ENCODE peak calls at places on chromosome 1, in six cellular contexts. One of them, this sample, is unnamed.
A peak's percentile ranks its signal among the peaks of the same experiment; 100 is the strongest.

GRCh38 chr1:226643167-226643566 is 94.6 kb downstream of the STUM start:
- DNase-seq in IMR-90: peak; percentile 81
- DNase-seq in H9: no peak
- DNase-seq in neuronal stem cell: no peak
- DNase-seq in H1: no peak
- DNase-seq in trophoblast cell: peak; percentile 13
- DNase-seq in this sample: peak; percentile 73

GRCh38 chr1:225933072-225933471 is 7.9 kb downstream of the LEFTY2 start:
- DNase-seq in IMR-90: peak; percentile 85
- DNase-seq in H9: no peak
- DNase-seq in neuronal stem cell: no peak
- DNase-seq in H1: no peak
- DNase-seq in trophoblast cell: no peak
- DNase-seq in this sample: peak; percentile 42

GRCh38 chr1:16139473-16139962 is 16.4 kb downstream of the EPHA2 start:
- DNase-seq in IMR-90: peak; percentile 85
- DNase-seq in H9: no peak
- DNase-seq in neuronal stem cell: no peak
- DNase-seq in H1: no peak
- DNase-seq in trophoblast cell: no peak
- DNase-seq in this sample: peak; percentile 91

GRCh38 chr1:119713039-119713537 is 1.4 kb downstream of the PHGDH start:
- DNase-seq in IMR-90: peak; percentile 31
- DNase-seq in H9: peak; percentile 39
- DNase-seq in neuronal stem cell: peak; percentile 20
- DNase-seq in H1: no peak
- DNase-seq in trophoblast cell: peak; percentile 59
- DNase-seq in this sample: peak; percentile 61

GRCh38 chr1:11318982-11319381 is 46.0 kb downstream of the UBIAD1 start:
- DNase-seq in IMR-90: no peak
- DNase-seq in H9: peak; percentile 60
- DNase-seq in neuronal stem cell: no peak
- DNase-seq in H1: no peak
- DNase-seq in trophoblast cell: no peak
- DNase-seq in this sample: no peak

GRCh38 chr1:37096523-37096922 is 62.2 kb upstream of the GRIK3 start:
- DNase-seq in IMR-90: no peak
- DNase-seq in H9: peak; percentile 73
- DNase-seq in neuronal stem cell: no peak
- DNase-seq in H1: peak; percentile 38
- DNase-seq in trophoblast cell: peak; percentile 6
- DNase-seq in this sample: no peak

GRCh38 chr1:17053071-17053684 is 654 bp downstream of the SDHB start:
- DNase-seq in IMR-90: no peak
- DNase-seq in H9: no peak
- DNase-seq in neuronal stem cell: no peak
- DNase-seq in H1: no peak
- DNase-seq in trophoblast cell: no peak
- DNase-seq in this sample: no peak

GRCh38 chr1:9294440-9294773 is 1.7 kb downstream of the SPSB1 start:
- DNase-seq in IMR-90: peak; percentile 96
- DNase-seq in H9: no peak
- DNase-seq in neuronal stem cell: no peak
- DNase-seq in H1: no peak
- DNase-seq in trophoblast cell: no peak
- DNase-seq in this sample: peak; percentile 88

GRCh38 chr1:187744665-187745064 is 915.9 kb downstream of the PLA2G4A start:
- DNase-seq in IMR-90: no peak
- DNase-seq in H9: no peak
- DNase-seq in neuronal stem cell: no peak
- DNase-seq in H1: no peak
- DNase-seq in trophoblast cell: no peak
- DNase-seq in this sample: no peak

GRCh38 chr1:203491664-203492485 is 2.1 kb upstream of the OPTC start:
- DNase-seq in IMR-90: no peak
- DNase-seq in H9: no peak
- DNase-seq in neuronal stem cell: no peak
- DNase-seq in H1: no peak
- DNase-seq in trophoblast cell: no peak
- DNase-seq in this sample: no peak

GRCh38 chr1:2880086-2880485 is 78.6 kb upstream of the TTC34 start:
- DNase-seq in IMR-90: no peak
- DNase-seq in H9: no peak
- DNase-seq in neuronal stem cell: no peak
- DNase-seq in H1: no peak
- DNase-seq in trophoblast cell: no peak
- DNase-seq in this sample: no peak

GRCh38 chr1:109040627-109041613 is 982 bp downstream of the WDR47 start:
- DNase-seq in IMR-90: no peak
- DNase-seq in H9: peak; percentile 38
- DNase-seq in neuronal stem cell: peak; percentile 39
- DNase-seq in H1: no peak
- DNase-seq in trophoblast cell: peak; percentile 17
- DNase-seq in this sample: peak; percentile 48

GRCh38 chr1:12181568-12181967 is 14.8 kb downstream of the TNFRSF1B start:
- DNase-seq in IMR-90: no peak
- DNase-seq in H9: no peak
- DNase-seq in neuronal stem cell: no peak
- DNase-seq in H1: no peak
- DNase-seq in trophoblast cell: no peak
- DNase-seq in this sample: no peak

GRCh38 chr1:201673912-201674311 is 135.0 kb downstream of the NAV1 start:
- DNase-seq in IMR-90: no peak
- DNase-seq in H9: no peak
- DNase-seq in neuronal stem cell: no peak
- DNase-seq in H1: no peak
- DNase-seq in trophoblast cell: no peak
- DNase-seq in this sample: no peak

GRCh38 chr1:184370850-184371249 is 16.0 kb upstream of the C1orf21 start:
- DNase-seq in IMR-90: no peak
- DNase-seq in H9: no peak
- DNase-seq in neuronal stem cell: no peak
- DNase-seq in H1: no peak
- DNase-seq in trophoblast cell: no peak
- DNase-seq in this sample: no peak

GRCh38 chr1:162366671-162367070 is 10.0 kb downstream of the SPATA46 start:
- DNase-seq in IMR-90: no peak
- DNase-seq in H9: no peak
- DNase-seq in neuronal stem cell: no peak
- DNase-seq in H1: no peak
- DNase-seq in trophoblast cell: peak; percentile 59
- DNase-seq in this sample: no peak

GRCh38 chr1:8082945-8083344 is 56.8 kb upstream of the ERRFI1 start:
- DNase-seq in IMR-90: peak; percentile 84
- DNase-seq in H9: no peak
- DNase-seq in neuronal stem cell: no peak
- DNase-seq in H1: no peak
- DNase-seq in trophoblast cell: no peak
- DNase-seq in this sample: peak; percentile 92

GRCh38 chr1:28129150-28129549 is 40.7 kb upstream of the EYA3 start:
- DNase-seq in IMR-90: peak; percentile 82
- DNase-seq in H9: no peak
- DNase-seq in neuronal stem cell: no peak
- DNase-seq in H1: no peak
- DNase-seq in trophoblast cell: no peak
- DNase-seq in this sample: peak; percentile 43

GRCh38 chr1:19597463-19598309 is 46.4 kb upstream of the NBL1 start:
- DNase-seq in IMR-90: peak; percentile 47
- DNase-seq in H9: no peak
- DNase-seq in neuronal stem cell: no peak
- DNase-seq in H1: no peak
- DNase-seq in trophoblast cell: peak; percentile 51
- DNase-seq in this sample: peak; percentile 77

GRCh38 chr1:194297999-194298598 is 1111.7 kb upstream of the B3GALT2 start:
- DNase-seq in IMR-90: peak; percentile 1
- DNase-seq in H9: no peak
- DNase-seq in neuronal stem cell: no peak
- DNase-seq in H1: no peak
- DNase-seq in trophoblast cell: no peak
- DNase-seq in this sample: no peak
- H2BK120ac ChIP-seq in IMR-90: peak overlapping the region; percentile 26
- H2BK120ac ChIP-seq in H9: no peak overlapping the region
- H2BK120ac ChIP-seq in neuronal stem cell: no peak overlapping the region
- H2BK120ac ChIP-seq in H1: no peak overlapping the region
- H2BK120ac ChIP-seq in trophoblast cell: no peak overlapping the region
- H2BK120ac ChIP-seq in this sample: no peak overlapping the region

GRCh38 chr1:25095635-25096200 is 136.6 kb downstream of the SYF2 start:
- DNase-seq in IMR-90: no peak
- DNase-seq in H9: no peak
- DNase-seq in neuronal stem cell: no peak
- DNase-seq in H1: no peak
- DNase-seq in trophoblast cell: no peak
- DNase-seq in this sample: no peak

GRCh38 chr1:25099343-25099951 is 132.9 kb downstream of the SYF2 start:
- DNase-seq in IMR-90: no peak
- DNase-seq in H9: no peak
- DNase-seq in neuronal stem cell: no peak
- DNase-seq in H1: no peak
- DNase-seq in trophoblast cell: peak; percentile 16
- DNase-seq in this sample: peak; percentile 40

GRCh38 chr1:25100151-25100841 is 132.0 kb downstream of the SYF2 start:
- DNase-seq in IMR-90: no peak
- DNase-seq in H9: no peak
- DNase-seq in neuronal stem cell: no peak
- DNase-seq in H1: no peak
- DNase-seq in trophoblast cell: no peak
- DNase-seq in this sample: no peak

GRCh38 chr1:25096307-25097150 is 135.8 kb downstream of the SYF2 start:
- DNase-seq in IMR-90: no peak
- DNase-seq in H9: no peak
- DNase-seq in neuronal stem cell: no peak
- DNase-seq in H1: no peak
- DNase-seq in trophoblast cell: peak; percentile 63
- DNase-seq in this sample: no peak

GRCh38 chr1:25098717-25099116 is 133.6 kb downstream of the SYF2 start:
- DNase-seq in IMR-90: no peak
- DNase-seq in H9: no peak
- DNase-seq in neuronal stem cell: no peak
- DNase-seq in H1: no peak
- DNase-seq in trophoblast cell: no peak
- DNase-seq in this sample: no peak
- H3K14ac ChIP-seq in IMR-90: no peak overlapping the region
- H3K14ac ChIP-seq in H9: no peak overlapping the region
- H3K14ac ChIP-seq in neuronal stem cell: no peak overlapping the region
- H3K14ac ChIP-seq in H1: no peak overlapping the region
- H3K14ac ChIP-seq in trophoblast cell: no peak overlapping the region
- H3K14ac ChIP-seq in this sample: no peak overlapping the region

GRCh38 chr1:230163719-230164118 is 96.7 kb downstream of the GALNT2 start:
- DNase-seq in IMR-90: no peak
- DNase-seq in H9: peak; percentile 17
- DNase-seq in neuronal stem cell: no peak
- DNase-seq in H1: no peak
- DNase-seq in trophoblast cell: no peak
- DNase-seq in this sample: no peak
- H3K9ac ChIP-seq in IMR-90: no peak overlapping the region
- H3K9ac ChIP-seq in H9: no peak overlapping the region
- H3K9ac ChIP-seq in neuronal stem cell: no peak overlapping the region
- H3K9ac ChIP-seq in H1: no peak overlapping the region
- H3K9ac ChIP-seq in trophoblast cell: no peak overlapping the region
- H3K9ac ChIP-seq in this sample: peak overlapping the region; percentile 68

GRCh38 chr1:234725177-234726132 is 115.5 kb upstream of the IRF2BP2 start:
- DNase-seq in IMR-90: no peak
- DNase-seq in H9: no peak
- DNase-seq in neuronal stem cell: no peak
- DNase-seq in H1: no peak
- DNase-seq in trophoblast cell: no peak
- DNase-seq in this sample: no peak
- H2BK120ac ChIP-seq in IMR-90: peak overlapping the region; percentile 98
- H2BK120ac ChIP-seq in H9: no peak overlapping the region
- H2BK120ac ChIP-seq in neuronal stem cell: no peak overlapping the region
- H2BK120ac ChIP-seq in H1: no peak overlapping the region
- H2BK120ac ChIP-seq in trophoblast cell: peak overlapping the region; percentile 99
- H2BK120ac ChIP-seq in this sample: peak overlapping the region; percentile 94

GRCh38 chr1:214074477-214074876 is 86.7 kb downstream of the PROX1 start:
- DNase-seq in IMR-90: no peak
- DNase-seq in H9: no peak
- DNase-seq in neuronal stem cell: no peak
- DNase-seq in H1: no peak
- DNase-seq in trophoblast cell: no peak
- DNase-seq in this sample: no peak

GRCh38 chr1:214075305-214076003 is 87.7 kb downstream of the PROX1 start:
- DNase-seq in IMR-90: no peak
- DNase-seq in H9: no peak
- DNase-seq in neuronal stem cell: no peak
- DNase-seq in H1: no peak
- DNase-seq in trophoblast cell: no peak
- DNase-seq in this sample: no peak

GRCh38 chr1:214076004-214076320 is 88.2 kb downstream of the PROX1 start:
- DNase-seq in IMR-90: no peak
- DNase-seq in H9: no peak
- DNase-seq in neuronal stem cell: no peak
- DNase-seq in H1: no peak
- DNase-seq in trophoblast cell: no peak
- DNase-seq in this sample: no peak

GRCh38 chr1:214078950-214079349 is 91.2 kb downstream of the PROX1 start:
- DNase-seq in IMR-90: no peak
- DNase-seq in H9: no peak
- DNase-seq in neuronal stem cell: no peak
- DNase-seq in H1: no peak
- DNase-seq in trophoblast cell: no peak
- DNase-seq in this sample: no peak

GRCh38 chr1:214076341-214077035 is 88.7 kb downstream of the PROX1 start:
- DNase-seq in IMR-90: no peak
- DNase-seq in H9: no peak
- DNase-seq in neuronal stem cell: no peak
- DNase-seq in H1: no peak
- DNase-seq in trophoblast cell: no peak
- DNase-seq in this sample: no peak
- H3K14ac ChIP-seq in IMR-90: no peak overlapping the region
- H3K14ac ChIP-seq in H9: no peak overlapping the region
- H3K14ac ChIP-seq in neuronal stem cell: peak overlapping the region; percentile 86
- H3K14ac ChIP-seq in H1: no peak overlapping the region
- H3K14ac ChIP-seq in trophoblast cell: no peak overlapping the region
- H3K14ac ChIP-seq in this sample: no peak overlapping the region

GRCh38 chr1:243244420-243244819 is 10.7 kb downstream of the CEP170 start:
- DNase-seq in IMR-90: no peak
- DNase-seq in H9: no peak
- DNase-seq in neuronal stem cell: no peak
- DNase-seq in H1: no peak
- DNase-seq in trophoblast cell: no peak
- DNase-seq in this sample: no peak
- H3K9ac ChIP-seq in IMR-90: no peak overlapping the region
- H3K9ac ChIP-seq in H9: no peak overlapping the region
- H3K9ac ChIP-seq in neuronal stem cell: no peak overlapping the region
- H3K9ac ChIP-seq in H1: no peak overlapping the region
- H3K9ac ChIP-seq in trophoblast cell: no peak overlapping the region
- H3K9ac ChIP-seq in this sample: peak overlapping the region; percentile 49

DNA sequence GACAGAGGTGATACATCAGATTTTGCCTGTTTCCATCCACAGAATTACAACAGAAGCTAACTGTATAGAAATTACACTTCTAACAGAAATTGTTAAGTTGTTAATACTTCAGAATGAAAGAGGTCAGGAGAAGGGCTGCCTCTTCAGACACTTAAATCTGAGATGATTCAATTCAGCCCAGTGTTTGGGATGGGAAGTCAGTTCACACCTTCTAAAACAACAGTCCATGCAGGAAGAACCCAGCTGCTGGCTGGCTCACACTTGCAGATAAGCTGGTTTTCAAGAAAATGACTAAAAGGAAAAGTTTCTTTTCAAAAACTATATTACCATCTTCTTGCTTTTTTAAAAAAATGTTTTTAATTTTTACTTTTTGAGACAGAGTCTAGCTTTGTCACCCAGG is 132.4 kb downstream of the SMYD2 start:
- DNase-seq in IMR-90: no peak
- DNase-seq in H9: no peak
- DNase-seq in neuronal stem cell: no peak
- DNase-seq in H1: no peak
- DNase-seq in trophoblast cell: no peak
- DNase-seq in this sample: no peak
- H2BK120ac ChIP-seq in IMR-90: no peak overlapping the region
- H2BK120ac ChIP-seq in H9: no peak overlapping the region
- H2BK120ac ChIP-seq in neuronal stem cell: no peak overlapping the region
- H2BK120ac ChIP-seq in H1: no peak overlapping the region
- H2BK120ac ChIP-seq in trophoblast cell: no peak overlapping the region
- H2BK120ac ChIP-seq in this sample: no peak overlapping the region